ENCODE peak calls at places on chromosomes 5 and 9, in ten cellular contexts. D, K, I, H, Z, S, U, W, R and B are unnamed samples.

GRCh38 chr5:34728236-34728635 is 72.1 kb downstream of the RAI14 start:
- DNase-seq in W (no peak), S (no peak), I (no peak), R (no peak), D (no peak), Z (no peak), K (no peak), H (no peak), U (no peak), B (no peak)

GRCh38 chr5:37810311-37810710 is 29.5 kb downstream of the GDNF start:
- DNase-seq in U (no peak), D (no peak), W (no peak), Z (no peak), K (peak; percentile 69), R (no peak), I (no peak), S (no peak), H (no peak), B (no peak)

GRCh38 chr5:159453209-159453608 is 122.9 kb upstream of the IL12B start:
- DNase-seq in U (no peak), D (no peak), S (no peak), W (no peak), Z (no peak), H (no peak), R (no peak), K (no peak), I (no peak), B (no peak)

GRCh38 chr9:11356101-11356500 is 743.3 kb upstream of the PTPRD start:
- DNase-seq in R (no peak), K (no peak), U (no peak), D (peak; percentile 45), S (no peak), Z (peak; percentile 23), I (no peak), H (no peak), W (no peak), B (no peak)

GRCh38 chr9:134204991-134205578 is 40.7 kb upstream of the RNU6ATAC start:
- DNase-seq in W (no peak), R (peak; percentile 46), U (no peak), K (peak; percentile 16), S (no peak), Z (no peak), H (no peak), D (no peak), I (no peak), B (no peak)

GRCh38 chr9:85431396-85432102 is 310.2 kb downstream of the AGTPBP1 start:
- DNase-seq in Z (no peak), I (no peak), K (peak; percentile 23), S (no peak), U (no peak), H (no peak), W (no peak), D (peak; percentile 13), R (no peak), B (no peak)

GRCh38 chr5:124872615-124873014 is 126.2 kb upstream of the ZNF608 start:
- DNase-seq in D (peak; percentile 27), W (no peak), Z (no peak), U (no peak), I (no peak), K (no peak), H (no peak), S (no peak), R (no peak), B (no peak)

GRCh38 chr5:36152324-36153298 is 700 bp downstream of the SKP2 start:
- DNase-seq in D (peak; percentile 3), Z (peak; percentile 11), R (no peak), I (no peak), K (peak; percentile 25), U (no peak), S (no peak), H (no peak), W (peak; percentile 21), B (no peak)

GRCh38 chr5:170470808-170471404 is 32.9 kb upstream of the KCNIP1 start:
- DNase-seq in K (no peak), W (no peak), I (no peak), S (no peak), D (no peak), R (no peak), U (no peak), Z (no peak), H (no peak), B (no peak)

GRCh38 chr9:112793213-112793810 is 42.8 kb downstream of the SNX30 start:
- DNase-seq in S (no peak), D (peak; percentile 71), I (peak; percentile 61), K (peak; percentile 73), R (peak; percentile 40), W (peak; percentile 83), H (peak; percentile 82), U (no peak), Z (peak; percentile 63), B (no peak)

GRCh38 chr5:2383678-2384025 is 367.8 kb downstream of the IRX2 start:
- DNase-seq in W (no peak), K (no peak), Z (no peak), H (no peak), I (no peak), U (no peak), R (no peak), S (no peak), D (no peak), B (no peak)

GRCh38 chr5:3349704-3350565 is 245.7 kb upstream of the IRX1 start:
- DNase-seq in W (no peak), S (no peak), D (no peak), I (no peak), Z (no peak), U (no peak), K (no peak), R (no peak), H (no peak), B (no peak)

GRCh38 chr5:129905467-129906176 is 1.4 kb downstream of the CHSY3 start:
- DNase-seq in R (no peak), U (no peak), W (peak; percentile 10), D (peak; percentile 41), H (no peak), S (no peak), Z (no peak), I (peak; percentile 18), K (no peak), B (no peak)

GRCh38 chr5:76337949-76338589 is 65.0 kb upstream of the IQGAP2 start:
- DNase-seq in H (peak; percentile 32), D (peak; percentile 84), U (peak; percentile 20), R (no peak), I (peak; percentile 71), S (no peak), K (peak; percentile 50), W (peak; percentile 65), Z (peak; percentile 91), B (peak; percentile 1)

GRCh38 chr5:109062669-109063068 is 315.0 kb downstream of the FER start:
- DNase-seq in I (no peak), Z (no peak), S (peak; percentile 9), U (no peak), H (no peak), D (no peak), K (peak; percentile 25), W (no peak), R (no peak), B (peak; percentile 19)

GRCh38 chr9:105047652-105048031 is 119.7 kb upstream of the ABCA1 start:
- DNase-seq in U (no peak), I (no peak), H (no peak), W (no peak), R (no peak), Z (peak; percentile 70), K (no peak), D (no peak), S (no peak), B (no peak)

GRCh38 chr5:75885849-75886596 is 168.8 kb upstream of the POC5 start:
- DNase-seq in Z (no peak), W (peak; percentile 57), S (no peak), R (no peak), D (peak; percentile 17), I (no peak), H (no peak), U (no peak), K (peak; percentile 62), B (no peak)

GRCh38 chr9:135087489-135087791 is at the start of gene OLFM1:
- DNase-seq in U (peak; percentile 83), S (no peak), Z (peak; percentile 70), D (no peak), K (peak; percentile 49), H (no peak), W (peak; percentile 81), I (peak; percentile 83), R (peak; percentile 85), B (peak; percentile 13)

GRCh38 chr9:87884578-87885459 is 2.1 kb downstream of the SPATA31E1 start:
- DNase-seq in K (no peak), W (no peak), R (no peak), I (no peak), S (no peak), Z (no peak), H (no peak), D (no peak), U (no peak), B (no peak)

GRCh38 chr9:23826120-23826629 is at the start of gene ELAVL2:
- DNase-seq in U (peak; percentile 53), K (peak; percentile 85), D (peak; percentile 95), I (peak; percentile 92), W (no peak), H (peak; percentile 61), R (peak; percentile 79), Z (peak; percentile 96), S (peak; percentile 64), B (peak; percentile 86)

GRCh38 chr9:116163293-116164055 is 9.9 kb downstream of the PAPPA start:
- DNase-seq in S (no peak), I (no peak), K (no peak), H (no peak), W (peak; percentile 41), U (no peak), Z (no peak), R (no peak), D (peak; percentile 45), B (no peak)

GRCh38 chr9:113480612-113481011 is 17.1 kb downstream of the RGS3 start:
- DNase-seq in H (no peak), W (no peak), Z (no peak), K (no peak), R (no peak), U (no peak), D (no peak), S (no peak), I (no peak), B (no peak)

GRCh38 chr5:134026521-134027202 is 21.9 kb upstream of the VDAC1 start:
- DNase-seq in K (peak; percentile 70), S (no peak), W (peak; percentile 77), U (no peak), D (peak; percentile 86), Z (peak; percentile 77), I (peak; percentile 61), H (peak; percentile 72), R (no peak), B (no peak)

GRCh38 chr5:117652640-117653280 is 1078.1 kb upstream of the SEMA6A start:
- DNase-seq in S (no peak), D (no peak), W (no peak), K (peak; percentile 4), Z (peak; percentile 44), I (no peak), U (no peak), H (no peak), R (no peak), B (no peak)

GRCh38 chr9:101047848-101048402 is 19.4 kb downstream of the PLPPR1 start:
- DNase-seq in S (no peak), K (no peak), D (peak; percentile 43), U (peak; percentile 17), R (no peak), I (no peak), W (no peak), H (no peak), Z (no peak), B (no peak)

GRCh38 chr9:123364241-123364824 is 8.3 kb downstream of the CRB2 start:
- DNase-seq in H (no peak), K (peak; percentile 26), R (no peak), U (peak; percentile 76), I (no peak), Z (peak; percentile 70), D (no peak), S (no peak), W (no peak), B (no peak)

GRCh38 chr5:172508471-172509404 is 54.4 kb upstream of the SH3PXD2B start:
- DNase-seq in W (no peak), K (no peak), R (peak; percentile 4), S (no peak), U (no peak), I (no peak), H (no peak), Z (no peak), D (no peak), B (no peak)

GRCh38 chr5:55934117-55934613 is 60.6 kb downstream of the IL6ST start:
- DNase-seq in I (no peak), Z (no peak), U (no peak), W (no peak), S (no peak), D (peak; percentile 12), K (no peak), R (no peak), H (no peak), B (no peak)